ENCODE peak calls at places on chromosome 17, in nine cellular contexts. R is neural progenitor cell; S is AML-193; P is activated T-cell treated with anti-CD3 and anti-CD28 coated beads, Interleukin-2, amount 50 U/mL, for 4 hours; Z is AG10803; G is HL-60; Y is smooth muscle cell of the brain vasculature; E is NCI-H2029; C is Calu3. W is an unnamed sample.

GRCh38 chr17:77423589-77424451 is 283.1 kb downstream of the SEC14L1 start:
- DNase-seq in R (no peak), S (no peak), P (no peak), Z (peak), G (no peak), Y (no peak), E (peak), C (no peak), W (peak)

GRCh38 chr17:72587156-72587555 is 466.3 kb downstream of the SOX9 start:
- DNase-seq in R (no peak), S (no peak), P (no peak), Z (no peak), G (no peak), Y (no peak), E (no peak), C (no peak), W (no peak)

GRCh38 chr17:5630434-5630833 is 46.1 kb upstream of the NLRP1 start:
- DNase-seq in R (no peak), S (no peak), P (no peak), Z (peak), G (no peak), Y (no peak), E (no peak), C (no peak), W (no peak)

GRCh38 chr17:82859431-82860403 is 19.9 kb upstream of the ZNF750 start:
- DNase-seq in R (peak), S (peak), P (peak), Z (peak), G (no peak), Y (no peak), E (no peak), C (peak), W (peak)

GRCh38 chr17:16449121-16449570 is 33.8 kb downstream of the TRPV2 start:
- DNase-seq in R (no peak), S (no peak), P (no peak), Z (peak), G (no peak), Y (no peak), E (no peak), C (no peak), W (no peak)

GRCh38 chr17:29577778-29578211 is 9.3 kb downstream of the TP53I13 start:
- DNase-seq in R (no peak), S (no peak), P (no peak), Z (peak), G (no peak), Y (no peak), E (no peak), C (no peak), W (no peak)

GRCh38 chr17:7019839-7020519 is 2.9 kb upstream of the BCL6B start:
- DNase-seq in R (peak), S (no peak), P (no peak), Z (peak), G (no peak), Y (no peak), E (peak), C (peak), W (peak)

GRCh38 chr17:41416478-41416877 is 7.9 kb downstream of the KRT37 start:
- DNase-seq in R (no peak), S (no peak), P (no peak), Z (peak), G (no peak), Y (no peak), E (peak), C (no peak), W (no peak)

GRCh38 chr17:77740481-77740880 is 218.0 kb upstream of the TNRC6C start:
- DNase-seq in R (no peak), S (no peak), P (no peak), Z (no peak), G (no peak), Y (no peak), E (no peak), C (no peak), W (no peak)

GRCh38 chr17:59527931-59528330 is 37.5 kb upstream of the DHX40 start:
- DNase-seq in R (no peak), S (no peak), P (no peak), Z (no peak), G (no peak), Y (no peak), E (no peak), C (no peak), W (no peak)

GRCh38 chr17:82592751-82593589 is 55.3 kb downstream of the WDR45B start:
- DNase-seq in R (peak), S (peak), P (peak), Z (peak), G (peak), Y (peak), E (peak), C (peak), W (peak)

GRCh38 chr17:13520899-13521572 is 80.7 kb downstream of the HS3ST3A1 start:
- DNase-seq in R (no peak), S (no peak), P (no peak), Z (peak), G (no peak), Y (no peak), E (no peak), C (no peak), W (peak)

GRCh38 chr17:17112628-17113200 is 70.5 kb downstream of the MPRIP start:
- DNase-seq in R (peak), S (no peak), P (no peak), Z (no peak), G (no peak), Y (no peak), E (no peak), C (no peak), W (no peak)

GRCh38 chr17:42071810-42072209 is 21.4 kb upstream of the C17orf113 start:
- DNase-seq in R (no peak), S (no peak), P (no peak), Z (no peak), G (no peak), Y (no peak), E (no peak), C (no peak), W (no peak)

GRCh38 chr17:64343071-64343774 is 47.4 kb downstream of the PECAM1 start:
- DNase-seq in R (no peak), S (no peak), P (no peak), Z (no peak), G (no peak), Y (no peak), E (no peak), C (no peak), W (no peak)

GRCh38 chr17:45030733-45031132 is 20.7 kb downstream of the DCAKD start:
- DNase-seq in R (no peak), S (no peak), P (no peak), Z (no peak), G (no peak), Y (no peak), E (no peak), C (no peak), W (no peak)

GRCh38 chr17:50192873-50193274 is 8.6 kb downstream of the COL1A1 start:
- DNase-seq in R (no peak), S (no peak), P (no peak), Z (peak), G (no peak), Y (no peak), E (no peak), C (no peak), W (no peak)

GRCh38 chr17:71801301-71801700 is 319.5 kb upstream of the SOX9 start:
- DNase-seq in R (no peak), S (no peak), P (no peak), Z (peak), G (no peak), Y (no peak), E (no peak), C (no peak), W (no peak)

GRCh38 chr17:80678621-80679020 is 134.0 kb downstream of the RPTOR start:
- DNase-seq in R (peak), S (no peak), P (peak), Z (peak), G (no peak), Y (no peak), E (peak), C (no peak), W (no peak)

GRCh38 chr17:66462010-66462409 is 159.6 kb downstream of the PRKCA start:
- DNase-seq in R (no peak), S (peak), P (no peak), Z (no peak), G (no peak), Y (no peak), E (no peak), C (no peak), W (no peak)

GRCh38 chr17:74347646-74348045 is 14.0 kb downstream of the BTBD17 start:
- DNase-seq in R (no peak), S (no peak), P (no peak), Z (no peak), G (no peak), Y (no peak), E (no peak), C (no peak), W (no peak)

GRCh38 chr17:72719582-72720493 is 372.6 kb downstream of the SLC39A11 start:
- DNase-seq in R (no peak), S (peak), P (peak), Z (no peak), G (peak), Y (peak), E (no peak), C (no peak), W (no peak)

GRCh38 chr17:46951681-46952080 is 27.4 kb downstream of the RPRML start:
- DNase-seq in R (no peak), S (no peak), P (no peak), Z (no peak), G (no peak), Y (no peak), E (no peak), C (no peak), W (no peak)

GRCh38 chr17:64278614-64279013 is 15.6 kb upstream of the TEX2 start:
- DNase-seq in R (no peak), S (no peak), P (no peak), Z (peak), G (no peak), Y (no peak), E (no peak), C (no peak), W (no peak)

GRCh38 chr17:75773121-75773807 is 8.3 kb upstream of the GALK1 start:
- DNase-seq in R (no peak), S (no peak), P (no peak), Z (no peak), G (no peak), Y (no peak), E (no peak), C (no peak), W (peak)

GRCh38 chr17:45942284-45942683 is 47.9 kb downstream of the MAPT start:
- DNase-seq in R (peak), S (no peak), P (no peak), Z (peak), G (no peak), Y (no peak), E (peak), C (no peak), W (peak)

GRCh38 chr17:36949461-36949927 is 740 bp downstream of the AATF start:
- DNase-seq in R (peak), S (peak), P (no peak), Z (no peak), G (no peak), Y (no peak), E (no peak), C (no peak), W (no peak)

GRCh38 chr17:416293-417206 is 63.9 kb upstream of the RPH3AL start:
- DNase-seq in R (no peak), S (no peak), P (peak), Z (no peak), G (no peak), Y (no peak), E (no peak), C (no peak), W (no peak)

GRCh38 chr17:2899911-2900310 is 103.7 kb downstream of the RAP1GAP2 start:
- DNase-seq in R (no peak), S (no peak), P (no peak), Z (no peak), G (no peak), Y (no peak), E (peak), C (peak), W (no peak)

GRCh38 chr17:21209511-21210175 is 4.3 kb downstream of the TMEM11 start:
- DNase-seq in R (no peak), S (no peak), P (no peak), Z (peak), G (no peak), Y (no peak), E (no peak), C (no peak), W (no peak)

GRCh38 chr17:78058001-78058400 is 70.6 kb downstream of the TMC6 start:
- DNase-seq in R (no peak), S (no peak), P (no peak), Z (no peak), G (no peak), Y (no peak), E (no peak), C (no peak), W (no peak)

GRCh38 chr17:81187586-81188490 is 21.8 kb upstream of the AATK start:
- DNase-seq in R (no peak), S (no peak), P (no peak), Z (no peak), G (no peak), Y (no peak), E (no peak), C (no peak), W (no peak)

GRCh38 chr17:63699638-63700527 is at the start of gene LIMD2:
- DNase-seq in R (peak), S (peak), P (peak), Z (peak), G (no peak), Y (no peak), E (peak), C (peak), W (peak)

GRCh38 chr17:15782809-15783208 is 50.7 kb downstream of the TBC1D26 start:
- DNase-seq in R (no peak), S (no peak), P (no peak), Z (peak), G (no peak), Y (no peak), E (no peak), C (peak), W (no peak)